ENCODE peak calls at places on chromosomes 3 and 15, in nine cellular contexts. M, V, Q, G, N, F, Y, O and L are unnamed samples.

GRCh38 chr3:34374521-34374920 is 576.1 kb downstream of the PDCD6IP start:
- DNase-seq in M (no peak), V (no peak), Q (no peak), G (no peak), N (no peak), F (no peak), Y (no peak), O (no peak), L (no peak)

GRCh38 chr3:43222594-43222993 is 63.7 kb upstream of the SNRK start:
- DNase-seq in M (no peak), V (no peak), Q (no peak), G (no peak), N (peak; percentile 24), F (no peak), Y (no peak), O (no peak), L (no peak)

GRCh38 chr3:167750273-167750971 is 14.9 kb downstream of the SERPINI1 start:
- DNase-seq in M (no peak), V (no peak), Q (no peak), G (no peak), N (no peak), F (peak; percentile 43), Y (no peak), O (no peak), L (no peak)

GRCh38 chr3:122916580-122916979 is 111.0 kb downstream of the SEMA5B start:
- DNase-seq in M (no peak), V (no peak), Q (no peak), G (no peak), N (no peak), F (no peak), Y (no peak), O (no peak), L (no peak)

GRCh38 chr3:17336291-17336690 is 406.1 kb downstream of the TBC1D5 start:
- DNase-seq in M (peak; percentile 12), V (no peak), Q (no peak), G (no peak), N (no peak), F (no peak), Y (no peak), O (no peak), L (no peak)

GRCh38 chr15:90165659-90166489 is 35.3 kb upstream of the SEMA4B start:
- DNase-seq in M (no peak), V (no peak), Q (peak; percentile 40), G (peak; percentile 98), N (no peak), F (peak; percentile 40), Y (peak; percentile 92), O (no peak), L (peak; percentile 96)

GRCh38 chr3:17111556-17111955 is 226.8 kb downstream of the PLCL2 start:
- DNase-seq in M (no peak), V (no peak), Q (no peak), G (peak; percentile 76), N (no peak), F (no peak), Y (no peak), O (no peak), L (no peak)

GRCh38 chr3:149224736-149225594 is 3.3 kb upstream of the CP start:
- DNase-seq in M (no peak), V (peak; percentile 49), Q (no peak), G (peak; percentile 81), N (no peak), F (no peak), Y (no peak), O (peak; percentile 12), L (peak; percentile 70)

GRCh38 chr3:150371741-150372254 is 36.3 kb upstream of the TSC22D2 start:
- DNase-seq in M (no peak), V (peak; percentile 84), Q (no peak), G (peak; percentile 98), N (no peak), F (no peak), Y (peak; percentile 44), O (peak; percentile 43), L (peak; percentile 78)

GRCh38 chr3:16140116-16140893 is 34.2 kb upstream of the GALNT15 start:
- DNase-seq in M (no peak), V (peak; percentile 69), Q (no peak), G (peak; percentile 52), N (peak; percentile 91), F (no peak), Y (peak; percentile 22), O (no peak), L (peak; percentile 4)

GRCh38 chr3:40108643-40109042 is 200.9 kb upstream of the EIF1B start:
- DNase-seq in M (no peak), V (no peak), Q (no peak), G (no peak), N (peak; percentile 42), F (no peak), Y (no peak), O (no peak), L (no peak)

GRCh38 chr3:11566916-11567315 is 76.8 kb downstream of the VGLL4 start:
- DNase-seq in M (no peak), V (no peak), Q (no peak), G (no peak), N (no peak), F (no peak), Y (no peak), O (no peak), L (no peak)

GRCh38 chr3:100111728-100112127 is 2.6 kb downstream of the FILIP1L start:
- DNase-seq in M (no peak), V (no peak), Q (no peak), G (no peak), N (no peak), F (no peak), Y (no peak), O (no peak), L (no peak)
- H3K27ac ChIP-seq in M (no peak overlapping the region), V (no peak overlapping the region), Q (no peak overlapping the region), G (no peak overlapping the region), N (no peak overlapping the region), F (no peak overlapping the region), Y (no peak overlapping the region), O (no peak overlapping the region), L (no peak overlapping the region)

GRCh38 chr3:51974277-51974962 is 444 bp upstream of the ABHD14A start:
- DNase-seq in M (no peak), V (peak; percentile 56), Q (peak; percentile 50), G (no peak), N (no peak), F (no peak), Y (peak; percentile 46), O (no peak), L (no peak)
- TF ChIP-seq CTCF in M (no peak), V (peak; percentile 60), Q (no peak), G (no peak), N (no peak), F (no peak), Y (no peak), O (no peak), L (peak; percentile 59)

GRCh38 chr3:134291300-134292254 is 40.9 kb upstream of the RYK start:
- DNase-seq in M (no peak), V (peak; percentile 91), Q (peak; percentile 68), G (peak; percentile 43), N (peak; percentile 95), F (no peak), Y (peak; percentile 63), O (no peak), L (peak; percentile 41)
- H3K27ac ChIP-seq in M (peak overlapping the region; percentile 7), V (peak overlapping the region; percentile 53), Q (no peak overlapping the region), G (no peak overlapping the region), N (peak overlapping the region; percentile 68), F (no peak overlapping the region), Y (peak overlapping the region; percentile 80), O (peak overlapping the region; percentile 73), L (peak overlapping the region; percentile 42)

GRCh38 chr3:130700541-130700940 is 46.1 kb downstream of the PIK3R4 start:
- DNase-seq in M (no peak), V (peak; percentile 6), Q (no peak), G (no peak), N (no peak), F (no peak), Y (no peak), O (no peak), L (no peak)

GRCh38 chr3:130705501-130705900 is 41.1 kb downstream of the PIK3R4 start:
- DNase-seq in M (no peak), V (no peak), Q (no peak), G (no peak), N (no peak), F (no peak), Y (no peak), O (no peak), L (no peak)

GRCh38 chr3:130702985-130703384 is 43.6 kb downstream of the PIK3R4 start:
- DNase-seq in M (no peak), V (no peak), Q (no peak), G (no peak), N (no peak), F (no peak), Y (no peak), O (peak; percentile 46), L (no peak)

GRCh38 chr3:130699765-130700164 is 46.9 kb downstream of the PIK3R4 start:
- DNase-seq in M (no peak), V (no peak), Q (no peak), G (peak; percentile 14), N (no peak), F (no peak), Y (no peak), O (peak; percentile 2), L (peak; percentile 13)
- TF ChIP-seq CTCF in M (peak; percentile 23), V (no peak), Q (no peak), G (peak; percentile 48), N (no peak), F (peak; percentile 57), Y (peak; percentile 52), O (peak; percentile 56), L (peak; percentile 10)

DNA sequence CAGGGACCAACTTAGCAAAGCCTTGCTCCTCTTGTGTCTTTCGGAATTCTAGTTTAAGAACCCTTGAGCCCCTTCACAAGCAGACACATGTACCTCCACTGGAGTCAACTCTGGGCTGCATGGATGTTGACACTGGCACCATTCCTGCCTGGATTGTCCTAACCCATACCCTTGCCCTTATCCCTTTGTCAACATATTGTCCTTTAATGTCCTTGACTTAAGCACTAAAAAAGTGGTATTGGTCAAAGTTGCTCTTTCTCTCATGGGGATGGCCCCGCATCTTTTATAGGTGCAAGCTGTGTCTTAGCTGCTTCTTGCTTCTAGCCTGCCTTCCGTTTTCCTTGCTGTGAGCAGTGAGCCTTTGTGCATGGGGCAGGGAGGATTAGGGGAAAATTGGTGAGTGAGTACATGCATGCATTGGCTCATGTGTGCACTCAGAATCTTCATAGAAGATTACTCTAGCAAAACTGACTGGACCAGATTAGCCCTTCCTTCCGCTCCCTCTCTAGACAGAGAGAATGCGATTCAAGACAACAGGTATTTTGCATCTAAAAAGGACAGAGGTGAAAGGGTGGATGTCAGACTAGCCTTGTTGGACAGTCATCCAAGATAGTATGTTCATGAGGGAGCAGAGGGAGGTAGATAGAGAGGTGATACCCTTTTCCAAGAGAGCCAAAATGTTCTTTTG is 42.4 kb downstream of the TGFBR2 start:
- DNase-seq in M (no peak), V (no peak), Q (no peak), G (no peak), N (no peak), F (no peak), Y (no peak), O (no peak), L (no peak)
- H3K27ac ChIP-seq in M (peak overlapping the region; percentile 55), V (peak overlapping the region; percentile 59), Q (peak overlapping the region; percentile 9), G (peak overlapping the region; percentile 53), N (peak overlapping the region; percentile 36), F (peak overlapping the region; percentile 70), Y (peak overlapping the region; percentile 67), O (no peak overlapping the region), L (no peak overlapping the region)